ENCODE peak calls at places on chromosome 12, in four cellular contexts. K, T, I and F are unnamed samples.

GRCh38 chr12:41014643-41015020 is 173.5 kb upstream of the PDZRN4 start:
- DNase-seq in K (no peak), T (no peak), I (no peak), F (no peak)

GRCh38 chr12:45458854-45459807 is 243.2 kb downstream of the ANO6 start:
- DNase-seq in K (no peak), T (no peak), I (no peak), F (no peak)

GRCh38 chr12:94180558-94181296 is 32.4 kb downstream of the PLXNC1 start:
- DNase-seq in K (no peak), T (no peak), I (no peak), F (no peak)

GRCh38 chr12:48997719-48998496 is 1.3 kb downstream of the DDN start:
- DNase-seq in K (no peak), T (peak; percentile 63), I (no peak), F (no peak)

GRCh38 chr12:110451263-110451662 is 1.1 kb upstream of the ARPC3 start:
- DNase-seq in K (no peak), T (no peak), I (peak; percentile 20), F (no peak)

GRCh38 chr12:156945-157344 is 57.0 kb downstream of the SLC6A12 start:
- DNase-seq in K (no peak), T (no peak), I (no peak), F (no peak)

GRCh38 chr12:29088611-29089219 is 60.4 kb upstream of the FAR2 start:
- DNase-seq in K (no peak), T (no peak), I (no peak), F (no peak)

GRCh38 chr12:1201886-1202285 is 210.9 kb downstream of the ERC1 start:
- DNase-seq in K (no peak), T (no peak), I (no peak), F (no peak)

GRCh38 chr12:44875954-44876553 is at the start of gene NELL2:
- DNase-seq in K (peak; percentile 82), T (peak; percentile 51), I (no peak), F (no peak)

GRCh38 chr12:58285551-58285950 is 344.2 kb downstream of the ATP23 start:
- DNase-seq in K (no peak), T (no peak), I (no peak), F (no peak)

GRCh38 chr12:56104815-56105476 is 587 bp downstream of the PA2G4 start:
- DNase-seq in K (no peak), T (no peak), I (peak; percentile 84), F (no peak)

GRCh38 chr12:127231366-127231765 is 1035.6 kb upstream of the TMEM132C start:
- DNase-seq in K (no peak), T (no peak), I (no peak), F (no peak)

GRCh38 chr12:123995023-123995422 is 22.0 kb downstream of the ZNF664 start:
- DNase-seq in K (no peak), T (no peak), I (no peak), F (no peak)

GRCh38 chr12:124039276-124039675 is 66.3 kb downstream of the ZNF664 start:
- DNase-seq in K (no peak), T (no peak), I (no peak), F (no peak)

GRCh38 chr12:24909667-24910066 is 39.2 kb downstream of the BCAT1 start:
- DNase-seq in K (no peak), T (peak; percentile 23), I (no peak), F (peak; percentile 47)

GRCh38 chr12:106140223-106140986 is 1.7 kb upstream of the NUAK1 start:
- DNase-seq in K (no peak), T (no peak), I (no peak), F (no peak)

GRCh38 chr12:124109760-124110159 is 136.7 kb downstream of the ZNF664 start:
- DNase-seq in K (no peak), T (no peak), I (no peak), F (no peak)

GRCh38 chr12:3038931-3039510 is 38.2 kb upstream of the TSPAN9 start:
- DNase-seq in K (no peak), T (no peak), I (no peak), F (no peak)

GRCh38 chr12:49190317-49190716 is 1.4 kb upstream of the TUBA1A start:
- DNase-seq in K (no peak), T (no peak), I (peak; percentile 47), F (no peak)

GRCh38 chr12:89770391-89770790 is 61.8 kb upstream of the ATP2B1 start:
- DNase-seq in K (no peak), T (no peak), I (no peak), F (no peak)

GRCh38 chr12:46524778-46525177 is 152.2 kb upstream of the SLC38A2 start:
- DNase-seq in K (no peak), T (peak; percentile 75), I (peak; percentile 88), F (peak; percentile 51)

GRCh38 chr12:14243941-14244340 is 121.5 kb upstream of the ATF7IP start:
- DNase-seq in K (no peak), T (no peak), I (no peak), F (no peak)

GRCh38 chr12:104729610-104730446 is 228.3 kb downstream of the SLC41A2 start:
- DNase-seq in K (no peak), T (no peak), I (no peak), F (no peak)

GRCh38 chr12:131773582-131774221 is 54.5 kb upstream of the MMP17 start:
- DNase-seq in K (no peak), T (peak; percentile 26), I (no peak), F (no peak)

GRCh38 chr12:11765817-11766794 is 116.6 kb downstream of the ETV6 start:
- DNase-seq in K (no peak), T (peak; percentile 56), I (no peak), F (no peak)

GRCh38 chr12:51392556-51393237 is 1.5 kb upstream of the GALNT6 start:
- DNase-seq in K (peak; percentile 49), T (peak; percentile 39), I (peak; percentile 69), F (no peak)

GRCh38 chr12:48988030-48988649 is 10.0 kb downstream of the WNT1 start:
- DNase-seq in K (peak; percentile 84), T (peak; percentile 75), I (no peak), F (no peak)

GRCh38 chr12:98499668-98500456 is 15.5 kb upstream of the TMPO start:
- DNase-seq in K (no peak), T (no peak), I (no peak), F (no peak)

GRCh38 chr12:90741611-90742010 is 213.4 kb downstream of the CCER1 start:
- DNase-seq in K (no peak), T (no peak), I (no peak), F (no peak)

GRCh38 chr12:116199160-116199559 is 78.3 kb downstream of the MED13L start:
- DNase-seq in K (no peak), T (no peak), I (no peak), F (no peak)

GRCh38 chr12:116201908-116202307 is 75.6 kb downstream of the MED13L start:
- DNase-seq in K (no peak), T (no peak), I (no peak), F (no peak)

GRCh38 chr12:116201359-116201758 is 76.1 kb downstream of the MED13L start:
- DNase-seq in K (no peak), T (no peak), I (no peak), F (no peak)

GRCh38 chr12:116202433-116202832 is 75.1 kb downstream of the MED13L start:
- DNase-seq in K (no peak), T (no peak), I (no peak), F (no peak)

DNA sequence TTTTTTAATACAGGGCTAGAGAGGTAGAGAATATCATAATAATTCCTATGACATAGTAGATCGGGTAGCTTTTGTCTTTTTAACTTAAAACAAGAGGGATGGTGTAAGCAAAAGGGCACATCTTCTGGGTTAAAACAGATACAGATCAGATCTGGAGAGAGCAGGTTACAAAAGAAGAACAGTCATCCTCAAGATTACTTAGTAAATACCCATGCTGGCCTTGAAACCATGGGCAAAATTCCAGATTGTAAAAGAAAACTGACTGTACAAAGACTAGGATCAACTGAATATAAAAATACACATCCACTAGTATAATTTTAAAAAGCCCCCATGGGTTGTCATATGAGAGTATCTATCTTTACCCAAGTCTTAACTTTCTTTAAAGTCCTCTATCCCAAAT is 76.7 kb downstream of the MED13L start:
- DNase-seq in K (no peak), T (no peak), I (no peak), F (no peak)
- H3K4me1 ChIP-seq in K (peaks cover 10% of the 10 kb centered on the region), T (peaks cover 50% of the 10 kb centered on the region), I (peaks cover 66% of the 10 kb centered on the region), F (peaks cover 39% of the 10 kb centered on the region)

GRCh38 chr12:71653137-71653536 is 10.5 kb downstream of the ZFC3H1 start:
- DNase-seq in K (no peak), T (no peak), I (no peak), F (no peak)
- H3K4me1 ChIP-seq in K (peaks cover 37% of the 10 kb centered on the region), T (peaks cover 30% of the 10 kb centered on the region), I (peaks cover 35% of the 10 kb centered on the region), F (peaks cover 32% of the 10 kb centered on the region)

GRCh38 chr12:95248095-95248494 is 30.5 kb downstream of the VEZT start:
- DNase-seq in K (no peak), T (no peak), I (no peak), F (no peak)
- H3K4me1 ChIP-seq in K (peaks cover 8% of the 10 kb centered on the region), T (peaks cover 46% of the 10 kb centered on the region), I (peaks cover 21% of the 10 kb centered on the region), F (peaks cover 71% of the 10 kb centered on the region)

GRCh38 chr12:34304001-34304400 is 281.7 kb downstream of the ALG10 start:
- DNase-seq in K (no peak), T (no peak), I (no peak), F (no peak)
- H3K4me1 ChIP-seq in K (no peaks in the 10 kb centered on the region), T (no peaks in the 10 kb centered on the region), I (no peaks in the 10 kb centered on the region), F (no peaks in the 10 kb centered on the region)

DNA sequence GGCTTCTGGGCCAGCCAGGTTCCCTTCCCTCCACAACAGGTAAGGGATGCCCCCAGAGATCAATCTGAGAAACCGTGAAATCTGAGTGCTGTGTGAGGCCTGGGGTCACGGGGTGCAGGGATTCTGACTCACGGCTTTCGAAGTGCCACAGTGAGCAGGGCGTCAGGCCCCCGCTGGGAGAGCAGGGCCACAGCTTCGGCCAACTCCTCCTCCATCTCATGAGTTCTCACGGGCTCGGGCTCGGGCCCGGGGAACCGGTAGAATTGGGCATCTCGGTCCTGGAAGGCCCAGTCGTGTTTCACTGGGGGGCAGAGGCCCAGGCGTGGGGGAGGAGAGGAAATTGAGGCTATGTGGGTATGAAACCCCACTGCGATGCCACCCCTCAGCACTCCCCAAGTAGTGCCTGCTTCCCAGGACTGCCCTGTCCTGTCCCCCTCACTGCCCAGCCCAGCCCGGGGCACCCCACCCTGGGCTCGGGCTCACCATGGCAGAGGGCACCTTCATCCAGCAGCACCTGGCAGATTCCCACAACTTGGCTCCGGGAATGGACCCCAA is 7.7 kb downstream of the RAPGEF3 start:
- DNase-seq in K (no peak), T (no peak), I (no peak), F (no peak)
- H3K4me1 ChIP-seq in K (no peaks in the 10 kb centered on the region), T (peaks cover 35% of the 10 kb centered on the region), I (peaks cover 52% of the 10 kb centered on the region), F (peaks cover 34% of the 10 kb centered on the region)